ENCODE peak calls at places on chromosomes 3 and 15, in ten cellular contexts. One of them, this sample, is unnamed. For H3K4me1, the result is how much of the 10 kb centered on the place peaks cover.

GRCh38 chr3:188929138-188929537 is 242.6 kb upstream of the TPRG1 start:
- DNase-seq in HCT116: no peak
- DNase-seq in uterus: no peak
- DNase-seq in ovary: no peak
- DNase-seq in adrenal gland: peak
- DNase-seq in lower lobe of right lung: no peak
- DNase-seq in left lung: no peak
- DNase-seq in H9: no peak
- DNase-seq in HepG2: peak
- DNase-seq in A549: peak
- DNase-seq in this sample: no peak

GRCh38 chr3:11507719-11508118 is 136.0 kb downstream of the VGLL4 start:
- DNase-seq in adrenal gland: no peak
- DNase-seq in lower lobe of right lung: no peak
- DNase-seq in H9: no peak
- DNase-seq in HCT116: no peak
- DNase-seq in HepG2: no peak
- DNase-seq in A549: peak
- DNase-seq in left lung: no peak
- DNase-seq in uterus: no peak
- DNase-seq in ovary: no peak
- DNase-seq in this sample: no peak

GRCh38 chr3:114402852-114403251 is 109.0 kb downstream of the TIGIT start:
- DNase-seq in uterus: no peak
- DNase-seq in lower lobe of right lung: no peak
- DNase-seq in HepG2: no peak
- DNase-seq in left lung: no peak
- DNase-seq in A549: no peak
- DNase-seq in ovary: no peak
- DNase-seq in HCT116: no peak
- DNase-seq in H9: no peak
- DNase-seq in adrenal gland: no peak
- DNase-seq in this sample: no peak

GRCh38 chr15:42131826-42132806 is 24.3 kb downstream of the PLA2G4F start:
- DNase-seq in HepG2: no peak
- DNase-seq in HCT116: no peak
- DNase-seq in adrenal gland: no peak
- DNase-seq in H9: peak
- DNase-seq in uterus: no peak
- DNase-seq in left lung: no peak
- DNase-seq in A549: no peak
- DNase-seq in ovary: no peak
- DNase-seq in lower lobe of right lung: peak
- DNase-seq in this sample: no peak

GRCh38 chr3:179108091-179108490 is 36.5 kb upstream of the ZMAT3 start:
- DNase-seq in ovary: no peak
- DNase-seq in uterus: no peak
- DNase-seq in H9: no peak
- DNase-seq in adrenal gland: no peak
- DNase-seq in A549: no peak
- DNase-seq in left lung: no peak
- DNase-seq in lower lobe of right lung: no peak
- DNase-seq in HCT116: no peak
- DNase-seq in HepG2: no peak
- DNase-seq in this sample: no peak

GRCh38 chr3:171459942-171460225 is 321 bp downstream of the TNIK start:
- DNase-seq in HCT116: no peak
- DNase-seq in adrenal gland: no peak
- DNase-seq in uterus: no peak
- DNase-seq in H9: no peak
- DNase-seq in HepG2: no peak
- DNase-seq in lower lobe of right lung: no peak
- DNase-seq in ovary: no peak
- DNase-seq in left lung: no peak
- DNase-seq in A549: no peak
- DNase-seq in this sample: peak

GRCh38 chr15:66080791-66081475 is 172.6 kb downstream of the MEGF11 start:
- DNase-seq in adrenal gland: peak
- DNase-seq in HepG2: peak
- DNase-seq in lower lobe of right lung: no peak
- DNase-seq in uterus: no peak
- DNase-seq in H9: peak
- DNase-seq in ovary: peak
- DNase-seq in HCT116: no peak
- DNase-seq in A549: peak
- DNase-seq in left lung: no peak
- DNase-seq in this sample: no peak

GRCh38 chr3:43338295-43338694 is 52.0 kb downstream of the SNRK start:
- DNase-seq in HCT116: peak
- DNase-seq in adrenal gland: no peak
- DNase-seq in ovary: no peak
- DNase-seq in H9: no peak
- DNase-seq in uterus: no peak
- DNase-seq in left lung: no peak
- DNase-seq in lower lobe of right lung: no peak
- DNase-seq in A549: peak
- DNase-seq in HepG2: no peak
- DNase-seq in this sample: no peak

GRCh38 chr3:27591321-27591711 is 107.1 kb upstream of the SLC4A7 start:
- DNase-seq in uterus: no peak
- DNase-seq in H9: no peak
- DNase-seq in left lung: no peak
- DNase-seq in ovary: no peak
- DNase-seq in HCT116: no peak
- DNase-seq in HepG2: no peak
- DNase-seq in lower lobe of right lung: no peak
- DNase-seq in A549: no peak
- DNase-seq in adrenal gland: no peak
- DNase-seq in this sample: no peak

GRCh38 chr3:33799202-33799551 is 747 bp downstream of the PDCD6IP start:
- DNase-seq in HCT116: no peak
- DNase-seq in ovary: no peak
- DNase-seq in A549: no peak
- DNase-seq in HepG2: no peak
- DNase-seq in adrenal gland: no peak
- DNase-seq in H9: no peak
- DNase-seq in uterus: no peak
- DNase-seq in left lung: no peak
- DNase-seq in lower lobe of right lung: no peak
- DNase-seq in this sample: no peak

GRCh38 chr3:53046171-53047170 is 598 bp upstream of the SFMBT1 start:
- DNase-seq in ovary: peak
- DNase-seq in lower lobe of right lung: peak
- DNase-seq in uterus: peak
- DNase-seq in adrenal gland: peak
- DNase-seq in H9: peak
- DNase-seq in HCT116: no peak
- DNase-seq in A549: peak
- DNase-seq in HepG2: no peak
- DNase-seq in left lung: peak
- DNase-seq in this sample: peak

GRCh38 chr15:91861223-91861622 is 7.7 kb downstream of the SLCO3A1 start:
- DNase-seq in ovary: no peak
- DNase-seq in H9: no peak
- DNase-seq in adrenal gland: no peak
- DNase-seq in left lung: no peak
- DNase-seq in HCT116: no peak
- DNase-seq in A549: no peak
- DNase-seq in HepG2: no peak
- DNase-seq in uterus: no peak
- DNase-seq in lower lobe of right lung: no peak
- DNase-seq in this sample: no peak

GRCh38 chr15:49154359-49154758 is 1.0 kb downstream of the COPS2 start:
- DNase-seq in H9: no peak
- DNase-seq in lower lobe of right lung: no peak
- DNase-seq in HCT116: no peak
- DNase-seq in adrenal gland: no peak
- DNase-seq in A549: no peak
- DNase-seq in uterus: no peak
- DNase-seq in ovary: no peak
- DNase-seq in left lung: no peak
- DNase-seq in HepG2: no peak
- DNase-seq in this sample: no peak

GRCh38 chr3:19945405-19946290 is 1.2 kb upstream of the RAB5A start:
- DNase-seq in A549: peak
- DNase-seq in adrenal gland: peak
- DNase-seq in HCT116: no peak
- DNase-seq in H9: no peak
- DNase-seq in HepG2: no peak
- DNase-seq in left lung: no peak
- DNase-seq in uterus: peak
- DNase-seq in lower lobe of right lung: no peak
- DNase-seq in ovary: peak
- DNase-seq in this sample: peak

GRCh38 chr3:69558912-69559311 is 173.0 kb upstream of the FRMD4B start:
- DNase-seq in adrenal gland: peak
- DNase-seq in HCT116: no peak
- DNase-seq in lower lobe of right lung: no peak
- DNase-seq in left lung: no peak
- DNase-seq in HepG2: no peak
- DNase-seq in ovary: no peak
- DNase-seq in uterus: peak
- DNase-seq in H9: no peak
- DNase-seq in A549: no peak
- DNase-seq in this sample: peak

GRCh38 chr3:144477593-144477992 is 506.0 kb downstream of the DIPK2A start:
- DNase-seq in HCT116: no peak
- DNase-seq in HepG2: no peak
- DNase-seq in lower lobe of right lung: no peak
- DNase-seq in H9: no peak
- DNase-seq in left lung: no peak
- DNase-seq in adrenal gland: no peak
- DNase-seq in uterus: no peak
- DNase-seq in A549: no peak
- DNase-seq in ovary: no peak
- DNase-seq in this sample: no peak

GRCh38 chr3:58329922-58330413 is 2.7 kb upstream of the PXK start:
- DNase-seq in ovary: no peak
- DNase-seq in left lung: no peak
- DNase-seq in adrenal gland: no peak
- DNase-seq in H9: no peak
- DNase-seq in A549: no peak
- DNase-seq in lower lobe of right lung: no peak
- DNase-seq in HCT116: no peak
- DNase-seq in uterus: no peak
- DNase-seq in HepG2: no peak
- DNase-seq in this sample: no peak
- H3K4me1 ChIP-seq in ovary: under half
- H3K4me1 ChIP-seq in left lung: under half
- H3K4me1 ChIP-seq in adrenal gland: under half
- H3K4me1 ChIP-seq in H9: under half
- H3K4me1 ChIP-seq in A549: under half
- H3K4me1 ChIP-seq in lower lobe of right lung: under half
- H3K4me1 ChIP-seq in HCT116: under half
- H3K4me1 ChIP-seq in uterus: under half
- H3K4me1 ChIP-seq in HepG2: half or more
- H3K4me1 ChIP-seq in this sample: under half

DNA sequence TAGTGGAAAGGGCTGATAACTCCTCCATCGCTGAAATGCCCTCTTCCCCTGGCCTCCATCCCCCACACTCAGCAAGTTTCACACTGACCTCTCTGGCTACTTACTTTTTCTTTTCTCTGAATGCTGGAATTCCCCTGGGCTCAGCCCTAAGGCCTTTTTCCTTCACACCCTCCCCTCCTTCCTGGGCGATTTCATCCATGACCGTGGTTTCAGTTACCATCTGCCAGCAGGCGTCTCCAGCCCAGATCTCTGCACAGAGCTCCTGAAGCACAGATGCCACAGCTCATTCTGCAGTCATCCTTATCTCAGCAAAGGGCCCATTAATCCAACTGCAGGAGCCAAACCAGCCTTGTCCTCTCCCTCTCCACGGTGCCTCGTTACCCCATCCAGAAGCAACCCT is 114.0 kb downstream of the RFTN1 start:
- DNase-seq in A549: peak
- DNase-seq in H9: peak
- DNase-seq in HepG2: no peak
- DNase-seq in left lung: no peak
- DNase-seq in lower lobe of right lung: no peak
- DNase-seq in adrenal gland: no peak
- DNase-seq in ovary: peak
- DNase-seq in HCT116: no peak
- DNase-seq in uterus: peak
- DNase-seq in this sample: peak
- TF ChIP-seq CTCF in A549: no peak
- TF ChIP-seq CTCF in H9: no peak
- TF ChIP-seq CTCF in HepG2: no peak
- TF ChIP-seq CTCF in left lung: no peak
- TF ChIP-seq CTCF in lower lobe of right lung: no peak
- TF ChIP-seq CTCF in adrenal gland: no peak
- TF ChIP-seq CTCF in ovary: peak
- TF ChIP-seq CTCF in HCT116: no peak
- TF ChIP-seq CTCF in uterus: peak
- TF ChIP-seq CTCF in this sample: no peak

GRCh38 chr3:81753416-81754014 is 7.9 kb downstream of the GBE1 start:
- DNase-seq in left lung: no peak
- DNase-seq in adrenal gland: no peak
- DNase-seq in H9: no peak
- DNase-seq in uterus: no peak
- DNase-seq in lower lobe of right lung: no peak
- DNase-seq in HCT116: no peak
- DNase-seq in ovary: no peak
- DNase-seq in A549: no peak
- DNase-seq in HepG2: no peak
- DNase-seq in this sample: no peak
- H3K4me1 ChIP-seq in left lung: under half
- H3K4me1 ChIP-seq in adrenal gland: under half
- H3K4me1 ChIP-seq in H9: under half
- H3K4me1 ChIP-seq in uterus: under half
- H3K4me1 ChIP-seq in lower lobe of right lung: under half
- H3K4me1 ChIP-seq in HCT116: under half
- H3K4me1 ChIP-seq in ovary: under half
- H3K4me1 ChIP-seq in A549: under half
- H3K4me1 ChIP-seq in HepG2: under half
- H3K4me1 ChIP-seq in this sample: under half

DNA sequence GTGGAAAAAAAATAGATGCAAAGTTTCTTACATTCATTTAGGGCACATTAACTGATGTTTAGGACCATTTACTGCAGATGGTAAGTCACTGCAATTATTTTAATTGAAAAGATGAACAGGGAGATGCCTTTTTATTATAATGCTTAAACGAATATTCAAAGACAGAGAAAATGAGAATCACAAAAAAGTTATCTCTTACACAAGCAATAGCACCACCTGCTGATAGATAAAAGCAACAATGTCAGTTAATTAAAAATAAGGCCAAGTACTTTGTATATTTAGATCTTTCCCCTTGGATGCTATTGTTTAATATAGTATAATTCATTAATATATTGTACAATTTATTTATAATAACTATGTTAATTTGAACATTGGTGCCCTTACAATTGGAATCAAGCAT is 55.9 kb downstream of the IFT80 start:
- DNase-seq in ovary: no peak
- DNase-seq in HCT116: no peak
- DNase-seq in A549: peak
- DNase-seq in adrenal gland: no peak
- DNase-seq in H9: no peak
- DNase-seq in left lung: no peak
- DNase-seq in uterus: no peak
- DNase-seq in HepG2: peak
- DNase-seq in lower lobe of right lung: no peak
- DNase-seq in this sample: no peak
- TF ChIP-seq CTCF in ovary: no peak
- TF ChIP-seq CTCF in HCT116: peak
- TF ChIP-seq CTCF in A549: peak
- TF ChIP-seq CTCF in adrenal gland: peak
- TF ChIP-seq CTCF in H9: peak
- TF ChIP-seq CTCF in left lung: peak
- TF ChIP-seq CTCF in uterus: peak
- TF ChIP-seq CTCF in HepG2: peak
- TF ChIP-seq CTCF in lower lobe of right lung: no peak
- TF ChIP-seq CTCF in this sample: peak